ENCODE peak calls at places on chromosomes 13 and 19, in four cellular contexts. A is H1, C is suprapubic skin, U is SK-N-SH. T is an unnamed sample. For H3K4me1 and H3K9me3, the result is how much of the 10 kb centered on the place peaks cover.

GRCh38 chr19:7904074-7905020 is 670 bp downstream of the MAP2K7 start:
- DNase-seq in A (no peak), C (no peak), U (peak), T (no peak)

GRCh38 chr13:110367620-110368019 is 60.5 kb downstream of the COL4A2 start:
- DNase-seq in A (no peak), C (no peak), U (peak), T (no peak)

GRCh38 chr13:45833663-45834062 is 17.9 kb downstream of the SIAH3 start:
- DNase-seq in A (peak), C (no peak), U (no peak), T (no peak)

GRCh38 chr19:40822161-40822560 is 23.2 kb downstream of the EGLN2 start:
- DNase-seq in A (peak), C (no peak), U (no peak), T (peak)

GRCh38 chr13:47454986-47455385 is 546.1 kb downstream of the SUCLA2 start:
- DNase-seq in A (no peak), C (no peak), U (no peak), T (no peak)

GRCh38 chr13:99281811-99282263 is 23.7 kb upstream of the GPR18 start:
- DNase-seq in A (no peak), C (peak), U (no peak), T (peak)

GRCh38 chr19:45279587-45280192 is 28.6 kb downstream of the MARK4 start:
- DNase-seq in A (no peak), C (no peak), U (no peak), T (no peak)

GRCh38 chr13:108070491-108070890 is 144.8 kb downstream of the LIG4 start:
- DNase-seq in A (no peak), C (no peak), U (no peak), T (no peak)

GRCh38 chr13:97249797-97250495 is 27.8 kb downstream of the MBNL2 start:
- DNase-seq in A (no peak), C (no peak), U (no peak), T (no peak)

GRCh38 chr13:70043685-70044084 is 63.9 kb upstream of the ATXN8OS start:
- DNase-seq in A (no peak), C (no peak), U (no peak), T (no peak)

GRCh38 chr13:98751397-98752110 is 918 bp downstream of the SLC15A1 start:
- DNase-seq in A (peak), C (no peak), U (peak), T (no peak)

GRCh38 chr13:101424381-101425155 is 8.3 kb upstream of the NALCN start:
- DNase-seq in A (no peak), C (no peak), U (no peak), T (no peak)

GRCh38 chr13:36154567-36155231 is 23.5 kb upstream of the DCLK1 start:
- DNase-seq in A (peak), C (no peak), U (peak), T (no peak)

GRCh38 chr13:44904982-44905381 is 84.3 kb downstream of the NUFIP1 start:
- DNase-seq in A (no peak), C (peak), U (no peak), T (peak)

GRCh38 chr19:43957891-43958290 is 6.9 kb downstream of the ZNF221 start:
- DNase-seq in A (no peak), C (no peak), U (no peak), T (no peak)

GRCh38 chr13:34722931-34723330 is 219.1 kb upstream of the NBEA start:
- DNase-seq in A (no peak), C (no peak), U (no peak), T (no peak)

GRCh38 chr13:91531646-91532045 is 133.2 kb downstream of the GPC5 start:
- DNase-seq in A (no peak), C (no peak), U (no peak), T (no peak)

GRCh38 chr13:48431987-48432615 is 19.2 kb upstream of the LPAR6 start:
- DNase-seq in A (no peak), C (no peak), U (no peak), T (no peak)

GRCh38 chr13:49772828-49773227 is 19.7 kb downstream of the KPNA3 start:
- DNase-seq in A (no peak), C (no peak), U (no peak), T (no peak)

GRCh38 chr13:60869941-60870613 is 473.1 kb downstream of the TDRD3 start:
- DNase-seq in A (no peak), C (no peak), U (no peak), T (no peak)

GRCh38 chr19:43777163-43777700 is 3.5 kb downstream of the KCNN4 start:
- DNase-seq in A (no peak), C (no peak), U (peak), T (no peak)

GRCh38 chr19:33818426-33818825 is 21.8 kb downstream of the KCTD15 start:
- DNase-seq in A (no peak), C (peak), U (peak), T (peak)

GRCh38 chr13:42110410-42111155 is 62.1 kb downstream of the DGKH start:
- DNase-seq in A (no peak), C (no peak), U (peak), T (no peak)

GRCh38 chr19:18939922-18940775 is 868 bp downstream of the HOMER3 start:
- DNase-seq in A (peak), C (no peak), U (peak), T (peak)

GRCh38 chr19:41863209-41863931 is 3.3 kb downstream of the RPS19 start:
- DNase-seq in A (no peak), C (no peak), U (no peak), T (no peak)

GRCh38 chr13:59247166-59247565 is 916.6 kb downstream of the DIAPH3 start:
- DNase-seq in A (no peak), C (no peak), U (no peak), T (peak)

GRCh38 chr19:1210227-1210538 is 4.6 kb downstream of the STK11 start:
- DNase-seq in A (no peak), C (no peak), U (no peak), T (no peak)

GRCh38 chr19:11420429-11420893 is 1.3 kb upstream of the RGL3 start:
- DNase-seq in A (peak), C (no peak), U (no peak), T (no peak)

GRCh38 chr19:42074513-42075363 is 1.2 kb upstream of the ZNF574 start:
- DNase-seq in A (peak), C (no peak), U (peak), T (no peak)

GRCh38 chr13:77751513-77752456 is 54.3 kb downstream of the SLAIN1 start:
- DNase-seq in A (no peak), C (no peak), U (peak), T (no peak)

GRCh38 chr19:4399871-4400768 is at the start of gene SH3GL1:
- DNase-seq in A (peak), C (peak), U (peak), T (peak)

GRCh38 chr13:31240921-31241320 is 41.1 kb downstream of the B3GLCT start:
- DNase-seq in A (no peak), C (no peak), U (no peak), T (no peak)

GRCh38 chr19:45558399-45558878 is 26.2 kb downstream of the OPA3 start:
- DNase-seq in A (peak), C (no peak), U (peak), T (peak)

GRCh38 chr13:52845334-52845761 is 3.1 kb downstream of the PCDH8 start:
- DNase-seq in A (no peak), C (no peak), U (peak), T (no peak)

GRCh38 chr19:3632739-3633558 is 6.4 kb upstream of the CACTIN start:
- DNase-seq in A (no peak), C (no peak), U (no peak), T (no peak)

GRCh38 chr19:2173841-2174577 is 10.3 kb downstream of the DOT1L start:
- DNase-seq in A (no peak), C (no peak), U (no peak), T (no peak)

GRCh38 chr19:35346193-35347052 is 1.3 kb upstream of the FFAR1 start:
- DNase-seq in A (peak), C (peak), U (no peak), T (peak)

GRCh38 chr19:11204943-11205349 is 7.6 kb upstream of the KANK2 start:
- DNase-seq in A (no peak), C (no peak), U (peak), T (no peak)

GRCh38 chr13:27794075-27794691 is 1.9 kb downstream of the GSX1 start:
- DNase-seq in A (peak), C (no peak), U (no peak), T (no peak)
- H3K4me1 ChIP-seq in A (under half), C (under half), U (under half), T (under half)

GRCh38 chr19:38691938-38692457 is 44.5 kb downstream of the ACTN4 start:
- DNase-seq in A (no peak), C (no peak), U (peak), T (no peak)
- TF ChIP-seq EP300 in A (no peak), C (peak), U (peak), T (peak)

DNA sequence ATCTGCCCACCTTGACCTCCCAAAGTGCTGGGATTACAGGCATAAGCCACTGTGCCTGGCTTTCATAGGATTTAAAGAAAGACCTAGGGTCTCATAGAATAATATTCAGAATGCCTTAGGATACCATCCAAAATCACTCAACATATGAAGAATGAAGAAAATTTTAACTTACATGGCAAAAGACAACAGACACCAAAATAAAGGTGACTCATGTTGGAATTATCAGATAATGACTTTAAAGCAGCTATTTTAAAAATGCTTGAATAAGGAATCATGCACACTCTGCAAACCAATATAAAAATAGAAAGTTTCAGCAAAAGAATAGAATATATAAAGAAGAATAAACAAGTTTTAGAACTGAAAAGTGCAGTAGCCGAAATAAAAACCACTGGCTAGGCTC is 29.3 kb downstream of the ZNF566 start:
- DNase-seq in A (no peak), C (no peak), U (no peak), T (no peak)
- H3K9me3 ChIP-seq in A (under half), C (under half), U (under half), T (half or more)

DNA sequence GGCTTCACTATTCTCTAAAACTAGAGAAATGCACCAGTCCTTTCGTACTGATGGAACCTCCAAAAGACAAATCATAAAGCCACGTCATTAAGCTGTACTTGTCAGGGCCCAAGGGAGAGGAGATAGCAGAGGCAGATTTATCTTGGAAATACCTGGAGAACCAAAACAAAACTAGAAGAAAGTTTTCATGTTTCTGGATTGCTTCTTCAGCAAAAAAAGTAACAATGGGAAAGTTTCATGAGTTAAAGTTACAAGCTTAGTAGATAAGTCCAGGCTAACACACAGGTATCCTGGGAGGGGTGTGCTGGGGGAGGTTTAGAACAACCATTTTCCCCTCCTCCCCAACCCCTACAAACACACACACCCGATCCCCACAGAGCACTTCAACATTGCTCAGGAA is 21.6 kb downstream of the RANBP3 start:
- DNase-seq in A (no peak), C (no peak), U (no peak), T (no peak)
- H3K4me1 ChIP-seq in A (under half), C (half or more), U (half or more), T (half or more)

DNA sequence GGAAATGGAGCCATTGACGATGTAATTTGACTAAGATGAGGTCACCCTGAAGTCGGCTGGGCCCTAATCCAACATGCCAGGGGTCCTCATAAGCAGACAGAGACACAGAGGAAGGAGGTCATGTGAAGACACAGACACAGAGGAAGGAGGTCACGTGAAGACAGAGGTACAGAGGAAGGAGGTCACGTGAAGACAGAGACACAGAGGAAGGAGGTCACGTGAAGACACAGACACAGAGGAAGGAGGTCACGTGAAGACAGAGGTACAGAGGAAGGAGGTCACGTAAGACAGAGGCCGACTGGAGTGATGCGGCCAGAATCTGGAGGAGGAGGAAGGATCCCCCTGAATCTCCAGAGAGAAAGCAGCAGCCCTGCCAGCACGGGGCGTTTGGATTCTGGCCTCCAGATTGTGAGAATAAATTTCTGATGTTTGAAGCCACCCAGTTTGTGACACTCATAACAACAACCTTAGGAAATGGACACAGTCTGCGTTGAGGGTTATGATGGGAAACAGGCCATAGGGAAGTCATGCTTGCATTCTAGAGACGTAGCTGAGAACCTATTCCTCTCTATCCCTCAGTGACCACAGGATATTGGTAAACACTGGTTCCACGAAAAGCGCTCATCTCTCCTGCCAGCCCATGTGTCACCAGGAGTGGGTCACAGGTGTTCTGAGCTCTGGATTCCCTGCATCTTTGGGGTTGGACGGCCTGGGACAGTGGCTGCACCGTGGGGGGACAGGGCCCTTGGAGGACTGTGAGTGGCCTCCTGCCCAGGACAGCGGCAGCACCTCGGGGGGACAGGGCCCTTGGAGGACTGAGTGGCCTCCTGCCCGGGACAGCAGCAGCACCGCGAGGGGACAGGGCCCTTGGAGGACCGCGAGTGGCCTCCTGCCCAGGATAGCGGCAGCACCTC is 108.5 kb downstream of the SOX1 start:
- DNase-seq in A (no peak), C (peak), U (no peak), T (no peak)
- TF ChIP-seq EP300 in A (no peak), C (no peak), U (no peak), T (no peak)

DNA sequence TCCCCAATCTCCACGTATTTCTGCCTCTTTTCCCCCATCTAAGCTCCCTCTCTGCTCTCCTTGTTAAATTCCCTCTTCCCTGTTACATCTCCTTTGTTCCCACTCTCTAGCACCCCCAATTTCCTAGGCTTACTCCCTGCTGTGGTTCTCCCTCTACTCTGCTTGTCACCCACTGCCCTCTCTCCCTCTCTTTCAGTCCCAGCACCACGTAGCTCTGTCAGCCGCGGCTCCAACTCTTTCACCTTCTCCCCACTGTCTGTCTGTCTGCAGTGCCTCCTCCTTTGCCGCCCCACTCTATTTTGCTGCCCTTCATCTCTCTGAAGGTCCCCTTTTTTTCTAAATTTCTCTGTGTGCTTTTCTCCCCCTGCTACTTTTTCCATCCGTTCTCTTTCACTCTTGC is 1.0 kb downstream of the ZNF841 start:
- DNase-seq in A (no peak), C (no peak), U (no peak), T (no peak)
- H3K9me3 ChIP-seq in A (under half), C (under half), U (under half), T (half or more)

GRCh38 chr19:5867201-5868136 is 2.9 kb downstream of the FUT5 start:
- DNase-seq in A (no peak), C (no peak), U (no peak), T (no peak)
- H3K4me1 ChIP-seq in A (under half), C (under half), U (under half), T (under half)

DNA sequence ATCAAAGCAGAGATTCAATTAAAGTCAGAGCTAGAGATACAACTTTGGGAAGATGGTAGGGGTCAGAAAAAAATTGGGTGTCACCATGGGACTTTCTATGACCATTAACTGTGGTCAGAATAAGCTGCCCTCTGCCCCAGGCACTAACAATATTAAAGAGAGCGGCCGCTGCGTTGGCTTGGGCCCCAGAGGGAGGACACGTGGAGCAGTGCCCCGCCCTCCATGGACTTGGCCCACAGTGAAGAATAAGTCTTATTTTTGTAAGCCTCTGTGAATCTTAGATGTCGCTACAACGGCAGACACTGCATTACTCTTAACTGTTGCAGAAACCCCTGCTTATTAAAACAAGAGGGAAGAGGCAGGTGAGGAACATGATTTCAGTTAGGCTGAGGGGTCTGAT is 172.7 kb downstream of the UQCRFS1 start:
- DNase-seq in A (no peak), C (no peak), U (no peak), T (no peak)
- TF ChIP-seq EP300 in A (no peak), C (no peak), U (no peak), T (no peak)